ENCODE peak calls at places on chromosomes 1 and 21, in seven cellular contexts. D is tibial nerve, H is uterus, C is Peyer's patch, O is heart left ventricle, B is stomach, E is body of pancreas. P is an unnamed sample.
A peak's percentile ranks its signal among the peaks of the same experiment; 100 is the strongest.

GRCh38 chr1:232629250-232630046 is 485 bp downstream of the SIPA1L2 start:
- DNase-seq in D (no peak), H (peak; percentile 29), C (peak; percentile 62), O (peak; percentile 24), B (no peak), E (peak; percentile 30), P (peak; percentile 45)

GRCh38 chr1:184912392-184912791 is 61.9 kb downstream of the NIBAN1 start:
- DNase-seq in D (no peak), H (no peak), C (no peak), O (no peak), B (no peak), E (no peak), P (no peak)

GRCh38 chr1:181423301-181423918 is 59.9 kb upstream of the CACNA1E start:
- DNase-seq in D (no peak), H (no peak), C (peak; percentile 59), O (peak; percentile 22), B (peak; percentile 38), E (peak; percentile 67), P (peak; percentile 83)

GRCh38 chr1:110548381-110548780 is 29.4 kb upstream of the KCNA10 start:
- DNase-seq in D (no peak), H (no peak), C (no peak), O (no peak), B (peak; percentile 38), E (peak; percentile 21), P (peak; percentile 35)

GRCh38 chr21:35909456-35910178 is 150.7 kb downstream of the SETD4 start:
- DNase-seq in D (no peak), H (no peak), C (no peak), O (no peak), B (no peak), E (no peak), P (no peak)

GRCh38 chr1:170675825-170676224 is 11.9 kb downstream of the PRRX1 start:
- DNase-seq in D (no peak), H (no peak), C (no peak), O (no peak), B (no peak), E (no peak), P (no peak)

GRCh38 chr1:100597784-100598183 is 59.8 kb downstream of the GPR88 start:
- DNase-seq in D (no peak), H (no peak), C (no peak), O (no peak), B (no peak), E (no peak), P (no peak)

GRCh38 chr1:175555266-175555665 is 188.1 kb downstream of the TNR start:
- DNase-seq in D (no peak), H (no peak), C (no peak), O (no peak), B (no peak), E (no peak), P (no peak)

GRCh38 chr1:246516126-246516525 is 9.0 kb upstream of the SMYD3 start:
- DNase-seq in D (no peak), H (no peak), C (no peak), O (no peak), B (no peak), E (no peak), P (no peak)

GRCh38 chr1:209391792-209392191 is 191.7 kb upstream of the CAMK1G start:
- DNase-seq in D (no peak), H (no peak), C (no peak), O (no peak), B (no peak), E (no peak), P (no peak)

GRCh38 chr1:94622757-94623156 is 81.2 kb upstream of the F3 start:
- DNase-seq in D (no peak), H (no peak), C (no peak), O (no peak), B (no peak), E (no peak), P (peak; percentile 30)

GRCh38 chr21:16587141-16587570 is 857.4 kb downstream of the USP25 start:
- DNase-seq in D (peak; percentile 30), H (peak; percentile 67), C (peak; percentile 62), O (peak; percentile 32), B (peak; percentile 60), E (peak; percentile 64), P (no peak)

GRCh38 chr1:203536981-203537455 is 43.1 kb downstream of the OPTC start:
- DNase-seq in D (no peak), H (peak; percentile 81), C (peak; percentile 77), O (no peak), B (peak; percentile 79), E (peak; percentile 42), P (no peak)

GRCh38 chr1:234288946-234289345 is 84.3 kb upstream of the COA6 start:
- DNase-seq in D (no peak), H (no peak), C (no peak), O (no peak), B (no peak), E (no peak), P (no peak)

GRCh38 chr1:70382682-70383081 is 28.2 kb upstream of the ANKRD13C start:
- DNase-seq in D (no peak), H (no peak), C (no peak), O (no peak), B (no peak), E (no peak), P (no peak)

GRCh38 chr1:33348676-33349080 is 27.8 kb upstream of the A3GALT2 start:
- DNase-seq in D (no peak), H (no peak), C (no peak), O (no peak), B (no peak), E (no peak), P (no peak)

GRCh38 chr1:184910596-184910995 is 63.7 kb downstream of the NIBAN1 start:
- DNase-seq in D (peak; percentile 69), H (peak; percentile 82), C (peak; percentile 55), O (peak; percentile 29), B (peak; percentile 47), E (peak; percentile 64), P (peak; percentile 23)

DNA sequence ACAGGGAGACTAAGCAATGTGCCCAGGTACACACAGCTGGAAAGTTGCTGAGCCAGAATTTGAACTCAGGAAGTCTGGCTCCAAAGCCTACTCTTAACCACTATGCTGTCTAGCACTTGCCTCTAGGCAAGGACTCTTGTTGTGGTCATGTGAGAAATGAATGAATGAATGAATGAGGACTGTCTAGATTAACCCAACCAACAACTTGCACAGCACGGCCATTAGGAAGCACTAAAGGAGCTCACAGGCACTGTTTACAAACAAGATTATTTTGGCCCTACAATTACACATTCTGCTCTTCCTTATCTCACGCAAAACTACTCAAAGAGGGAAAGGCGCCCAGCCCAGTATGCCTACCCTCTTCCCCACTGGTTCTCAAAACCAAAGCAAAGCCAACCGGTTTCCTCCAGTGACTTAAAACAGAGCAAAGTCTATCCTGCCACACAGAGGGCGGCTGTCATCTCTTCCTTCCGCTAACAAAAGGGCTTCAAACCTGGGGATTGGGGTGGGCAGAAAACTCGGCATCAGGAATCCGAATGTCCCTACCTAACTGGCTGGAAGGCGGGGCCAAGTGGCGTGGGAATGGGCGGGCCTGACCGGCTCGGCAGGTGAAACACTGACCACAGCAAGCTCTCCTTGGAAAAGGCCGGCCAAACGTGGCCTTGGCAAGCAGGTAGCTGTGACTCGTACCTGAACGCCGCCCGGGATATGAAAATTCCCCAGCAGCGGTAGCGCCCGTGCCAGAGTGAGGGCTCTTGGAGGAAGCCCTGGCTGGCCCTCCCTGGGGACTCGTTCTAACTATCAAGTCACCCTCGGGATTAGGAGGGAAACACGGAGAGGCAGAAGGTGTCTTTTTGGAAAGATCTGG is 948 bp downstream of the STK40 start:
- DNase-seq in D (no peak), H (peak; percentile 56), C (peak; percentile 87), O (peak; percentile 43), B (peak; percentile 92), E (peak; percentile 92), P (peak; percentile 95)
- TF ChIP-seq POLR2A in D (no peak), H (no peak), C (peak; percentile 48), O (no peak), B (no peak), E (peak; percentile 97), P (no peak)

DNA sequence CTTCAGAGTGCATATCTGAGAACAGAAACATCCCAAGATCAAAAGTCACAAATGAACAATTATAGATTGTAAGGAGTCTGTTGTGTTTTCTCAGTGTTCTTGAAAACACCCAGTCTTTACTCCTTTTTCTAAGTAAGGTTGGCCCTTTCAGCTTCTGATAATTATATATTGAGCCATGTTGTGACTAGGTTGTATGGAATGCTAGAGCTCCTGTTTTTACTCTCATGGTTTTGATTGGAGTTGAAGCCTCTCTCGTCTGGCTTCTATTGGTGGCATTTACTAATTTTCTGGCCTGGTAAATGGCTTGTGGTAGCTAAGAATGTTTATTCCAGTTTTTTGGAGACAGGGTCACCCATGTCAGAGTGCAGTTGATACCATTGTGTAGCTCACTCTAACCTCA is 84.7 kb downstream of the NDUFS5 start:
- DNase-seq in D (no peak), H (no peak), C (no peak), O (no peak), B (no peak), E (no peak), P (no peak)
- TF ChIP-seq CTCF in D (no peak), H (no peak), C (no peak), O (no peak), B (no peak), E (no peak), P (no peak)

GRCh38 chr1:56547977-56548376 is 31.4 kb downstream of the PLPP3 start:
- DNase-seq in D (no peak), H (no peak), C (peak; percentile 53), O (peak; percentile 40), B (peak; percentile 38), E (no peak), P (peak; percentile 81)

GRCh38 chr1:56548566-56548965 is 30.8 kb downstream of the PLPP3 start:
- DNase-seq in D (no peak), H (no peak), C (no peak), O (no peak), B (no peak), E (no peak), P (no peak)

GRCh38 chr1:56550132-56550531 is 29.2 kb downstream of the PLPP3 start:
- DNase-seq in D (no peak), H (no peak), C (no peak), O (no peak), B (no peak), E (no peak), P (no peak)

GRCh38 chr1:56555448-56555847 is 23.9 kb downstream of the PLPP3 start:
- DNase-seq in D (no peak), H (no peak), C (no peak), O (no peak), B (no peak), E (no peak), P (no peak)

DNA sequence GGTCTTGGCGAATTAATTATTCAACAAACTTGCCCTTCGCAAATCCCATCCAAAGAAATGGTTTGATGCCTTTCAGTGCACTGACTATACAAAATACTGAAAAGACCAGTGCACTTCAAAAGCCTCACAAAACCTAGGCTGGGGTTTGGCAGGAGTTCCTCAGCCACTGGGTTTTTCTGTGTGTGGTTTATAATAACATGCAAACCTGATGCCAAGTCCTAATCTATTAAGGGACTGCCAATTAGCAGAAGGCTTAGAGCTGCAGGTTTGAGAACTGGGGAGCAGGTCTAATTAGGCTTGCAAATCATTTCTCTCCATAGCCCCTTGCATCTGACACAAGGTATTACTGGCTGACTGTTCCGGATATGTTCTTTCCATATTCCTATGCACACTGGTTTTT is 27.7 kb downstream of the PLPP3 start:
- DNase-seq in D (no peak), H (no peak), C (no peak), O (no peak), B (peak; percentile 40), E (no peak), P (peak; percentile 67)
- H3K4me3 ChIP-seq in D (no peak overlapping the region), H (no peak overlapping the region), C (no peak overlapping the region), O (no peak overlapping the region), B (no peak overlapping the region), E (no peak overlapping the region), P (no peak overlapping the region)

DNA sequence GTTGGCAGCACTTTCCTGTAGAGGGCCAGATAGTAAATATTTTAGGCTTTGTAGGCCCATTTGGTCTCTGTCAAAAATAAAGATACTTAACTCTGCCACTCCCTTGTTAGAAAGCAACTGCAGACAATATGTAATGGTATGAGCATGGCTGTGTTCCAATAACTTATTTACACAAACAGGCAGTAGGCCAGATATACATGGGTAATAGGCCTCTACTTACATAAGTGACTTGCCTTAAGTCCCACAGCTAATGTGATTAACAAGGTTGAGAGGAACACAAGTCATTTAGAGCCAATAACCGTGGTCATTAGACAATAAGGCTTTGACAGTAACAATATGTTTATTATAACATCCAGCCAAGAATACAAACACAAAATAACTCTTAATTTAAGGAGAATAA is 17.4 kb downstream of the CCT8 start:
- DNase-seq in D (no peak), H (no peak), C (no peak), O (no peak), B (no peak), E (no peak), P (no peak)
- TF ChIP-seq POLR2A in D (no peak), H (no peak), C (no peak), O (no peak), B (no peak), E (no peak), P (no peak)

P was measured in thyroid gland.